ENCODE peak calls at places on chromosome 9, in six cellular contexts. Z is PC-3, M is pancreas, E is PC-9, N is fibroblast of the aortic adventitia, H is fibroblast of pulmonary artery. L is an unnamed sample.
A peak's percentile ranks its signal among the peaks of the same experiment; 100 is the strongest.

GRCh38 chr9:82202808-82203207 is 214.2 kb downstream of the SPATA31D1 start:
- DNase-seq in Z (peak; percentile 64), M (no peak), N (peak; percentile 83), H (peak; percentile 71), E (peak; percentile 57), L (peak; percentile 60)

GRCh38 chr9:78073722-78074121 is 42.1 kb upstream of the GNAQ start:
- DNase-seq in Z (no peak), E (no peak), H (no peak), M (no peak), N (no peak), L (no peak)

GRCh38 chr9:130732793-130733221 is 39.2 kb downstream of the EXOSC2 start:
- DNase-seq in H (peak; percentile 84), E (no peak), M (no peak), N (peak; percentile 36), Z (peak; percentile 23), L (no peak)

GRCh38 chr9:137058651-137059234 is 4.9 kb upstream of the ENTPD2 start:
- DNase-seq in Z (no peak), M (no peak), E (peak; percentile 11), H (no peak), N (no peak), L (no peak)

GRCh38 chr9:125897481-125897880 is 150.3 kb downstream of the PBX3 start:
- DNase-seq in Z (no peak), H (no peak), M (no peak), N (no peak), E (no peak), L (no peak)

GRCh38 chr9:135797507-135798302 is 95.7 kb downstream of the KCNT1 start:
- DNase-seq in H (peak; percentile 56), N (peak; percentile 49), Z (peak; percentile 52), E (no peak), M (peak; percentile 51), L (no peak)

GRCh38 chr9:98075332-98075805 is 18.8 kb downstream of the NANS start:
- DNase-seq in N (peak; percentile 77), H (peak; percentile 72), Z (peak; percentile 37), M (no peak), E (no peak), L (peak; percentile 76)

GRCh38 chr9:82031538-82032280 is 43.1 kb downstream of the SPATA31D1 start:
- DNase-seq in H (peak; percentile 93), Z (peak; percentile 45), E (peak; percentile 55), M (no peak), N (peak; percentile 94), L (peak; percentile 32)

GRCh38 chr9:114039484-114039883 is 38.6 kb downstream of the AMBP start:
- DNase-seq in H (no peak), N (no peak), E (no peak), Z (no peak), M (no peak), L (no peak)

GRCh38 chr9:110130791-110131416 is 77.1 kb downstream of the C9orf152 start:
- DNase-seq in H (no peak), E (peak; percentile 68), M (no peak), N (no peak), Z (no peak), L (no peak)

GRCh38 chr9:129582865-129583264 is 38.0 kb downstream of the C9orf50 start:
- DNase-seq in Z (no peak), N (no peak), E (no peak), H (no peak), M (no peak), L (no peak)

GRCh38 chr9:106111039-106111740 is 416.8 kb downstream of the TMEM38B start:
- DNase-seq in M (no peak), H (no peak), Z (no peak), N (no peak), E (no peak), L (no peak)

GRCh38 chr9:35960029-35960655 is 2.2 kb upstream of the OR2S2 start:
- DNase-seq in H (peak; percentile 75), E (no peak), M (no peak), Z (no peak), N (peak; percentile 51), L (no peak)

GRCh38 chr9:133184971-133185370 is 21.3 kb upstream of the GBGT1 start:
- DNase-seq in M (no peak), Z (peak; percentile 78), N (peak; percentile 75), H (peak; percentile 81), E (peak; percentile 65), L (peak; percentile 18)

GRCh38 chr9:100428871-100429654 is 2.1 kb downstream of the MSANTD3 start:
- DNase-seq in M (no peak), N (peak; percentile 100), H (peak; percentile 99), E (peak; percentile 92), Z (peak; percentile 96), L (peak; percentile 98)

GRCh38 chr9:37290366-37290765 is 132.1 kb upstream of the GRHPR start:
- DNase-seq in N (no peak), M (no peak), H (no peak), E (no peak), Z (no peak), L (no peak)
- H3K4me3 ChIP-seq in N (no peak overlapping the region), M (no peak overlapping the region), H (no peak overlapping the region), E (no peak overlapping the region), Z (no peak overlapping the region), L (no peak overlapping the region)

DNA sequence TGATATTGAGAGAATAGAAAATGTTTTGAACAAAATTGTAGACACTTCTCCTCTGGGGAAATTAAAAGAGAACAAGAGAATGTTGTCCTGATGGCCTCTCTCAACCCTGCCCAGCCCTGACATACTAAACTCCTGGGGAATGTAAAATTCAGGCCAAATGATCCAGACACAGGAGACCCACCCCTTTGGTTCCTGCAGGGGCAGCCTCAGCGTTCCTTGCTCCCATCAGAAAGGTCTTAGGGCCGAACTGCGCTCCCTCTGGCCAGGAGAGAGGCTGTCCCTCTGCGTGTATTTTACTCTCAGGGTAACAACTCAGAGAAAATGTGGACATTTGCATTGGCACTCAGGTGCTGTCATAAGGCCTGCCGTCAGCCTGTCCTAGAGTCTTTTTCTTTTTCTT is 616.3 kb upstream of the KLF4 start:
- DNase-seq in N (peak; percentile 25), M (no peak), H (no peak), E (no peak), Z (no peak), L (no peak)
- TF ChIP-seq CTCF in N (peak; percentile 32), M (no peak), H (no peak), E (no peak), Z (no peak), L (no peak)

GRCh38 chr9:127915325-127915752 is 1.5 kb downstream of the ST6GALNAC4 start:
- DNase-seq in H (no peak), E (peak; percentile 58), Z (no peak), M (peak; percentile 71), N (no peak), L (no peak)
- H3K4me3 ChIP-seq in H (no peak overlapping the region), E (peak overlapping the region; percentile 92), Z (no peak overlapping the region), M (no peak overlapping the region), N (peak overlapping the region; percentile 45), L (no peak overlapping the region)

DNA sequence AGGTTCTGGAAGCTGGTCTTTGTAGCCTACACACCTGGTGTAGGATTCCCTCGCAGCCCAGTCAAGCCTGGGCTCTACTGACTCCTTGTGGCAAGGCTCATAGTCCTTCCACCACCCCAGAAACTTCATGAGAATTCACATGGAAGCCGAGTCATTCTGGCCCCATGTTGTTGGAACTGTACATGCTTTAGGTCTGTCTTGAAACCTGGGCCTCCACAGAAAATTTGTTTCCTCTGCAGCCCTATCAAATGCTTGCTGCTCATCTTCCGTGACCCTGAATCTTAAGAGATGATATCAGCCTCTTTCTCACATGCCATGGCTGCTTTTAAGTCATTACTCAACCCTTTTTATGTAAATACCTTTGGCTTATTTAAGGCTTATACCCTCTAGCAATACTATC is 113.4 kb upstream of the GRHPR start:
- DNase-seq in E (no peak), H (peak; percentile 18), Z (peak; percentile 34), N (no peak), M (no peak), L (no peak)
- TF ChIP-seq CTCF in E (no peak), H (peak; percentile 32), Z (peak; percentile 41), N (peak; percentile 14), M (no peak), L (peak; percentile 58)

DNA sequence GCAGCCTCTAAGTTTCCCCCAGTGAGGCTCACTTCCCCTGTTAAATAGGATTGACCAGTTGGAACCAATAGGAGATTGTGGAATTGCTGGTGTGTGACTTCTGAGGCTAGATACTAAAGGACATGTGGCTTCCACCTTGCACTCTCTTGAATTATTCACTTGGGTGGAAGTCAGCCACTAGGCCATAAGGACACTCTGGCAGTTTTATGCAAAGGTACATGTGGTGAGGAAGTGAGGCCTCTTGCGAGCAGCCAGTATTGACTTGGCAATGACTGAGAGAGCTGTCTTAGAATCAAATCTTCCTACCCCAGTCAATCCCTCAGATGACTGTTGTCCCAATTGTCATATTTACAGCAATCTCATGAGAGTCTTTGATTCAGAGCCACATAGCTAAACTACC is 250.2 kb upstream of the PCSK5 start:
- DNase-seq in M (no peak), Z (no peak), H (no peak), N (no peak), E (no peak), L (no peak)
- H3K4me3 ChIP-seq in M (no peak overlapping the region), Z (no peak overlapping the region), H (no peak overlapping the region), N (no peak overlapping the region), E (no peak overlapping the region), L (no peak overlapping the region)

GRCh38 chr9:92325991-92326500 is 293 bp downstream of the CENPP start:
- DNase-seq in Z (peak; percentile 22), E (no peak), H (no peak), M (peak; percentile 86), N (peak; percentile 11), L (no peak)

GRCh38 chr9:92327283-92327850 is 1.6 kb downstream of the CENPP start:
- DNase-seq in Z (no peak), N (no peak), H (no peak), M (no peak), E (no peak), L (no peak)

GRCh38 chr9:92324889-92325268 is 271 bp downstream of the NOL8 start:
- DNase-seq in E (peak; percentile 38), M (no peak), H (no peak), Z (no peak), N (no peak), L (peak; percentile 16)

GRCh38 chr9:92324451-92324850 is 699 bp downstream of the NOL8 start:
- DNase-seq in E (no peak), H (no peak), N (no peak), Z (no peak), M (no peak), L (no peak)

DNA sequence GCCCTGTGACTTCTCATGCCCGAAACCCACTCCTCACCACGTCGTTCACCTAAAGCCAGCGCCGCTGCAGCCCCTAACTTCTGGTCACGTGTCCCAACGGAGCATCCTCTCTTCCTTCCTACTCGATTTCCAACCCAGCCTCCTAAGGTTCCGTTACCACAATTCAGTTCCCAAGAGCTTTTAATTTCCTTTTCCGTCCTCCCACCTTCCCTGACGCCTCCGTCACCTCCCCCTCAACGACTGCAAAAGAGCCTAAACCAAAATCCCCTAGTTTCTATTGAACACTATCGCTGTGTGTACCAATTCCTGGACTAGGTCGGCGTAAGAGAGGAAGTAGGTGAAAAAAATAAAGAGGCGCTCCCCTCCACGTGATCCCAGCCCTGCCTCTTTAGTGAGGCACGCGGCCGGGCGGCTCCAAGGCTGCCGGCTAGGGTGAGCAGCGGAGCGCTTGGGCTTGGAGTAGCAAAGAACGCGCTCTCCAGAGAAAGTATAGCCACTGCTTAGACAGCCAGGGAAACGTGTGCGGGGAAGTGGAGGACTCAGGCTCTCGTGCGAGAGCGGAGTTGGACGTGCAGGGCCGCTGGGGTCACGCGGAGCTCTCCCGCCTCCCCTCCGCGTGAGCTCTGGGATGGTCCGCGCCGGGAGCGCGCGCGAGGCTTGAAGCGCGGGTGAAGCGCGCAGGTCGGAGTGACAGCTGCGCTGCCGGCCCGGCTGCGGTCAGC is at the start of the genes CENPP and NOL8:
- DNase-seq in H (peak; percentile 92), M (peak; percentile 84), N (peak; percentile 92), E (peak; percentile 76), Z (peak; percentile 76), L (peak; percentile 79)
- TF ChIP-seq CTCF in H (no peak), M (no peak), N (no peak), E (no peak), Z (no peak), L (no peak)